ENCODE peak calls at places on chromosomes 12 and 14, in seven cellular contexts. Y is IMR-90, F is cardiac muscle cell, O is neuronal stem cell, V is psoas muscle, K is upper lobe of right lung, N is left ventricle myocardium inferior. Q is an unnamed sample. For H3K36me3 and H3K4me1, the result is how much of the 10 kb centered on the place peaks cover.

GRCh38 chr12:6872073-6873048 is 742 bp downstream of the SPSB2 start:
- DNase-seq in Y (peak), F (peak), O (peak), V (peak), K (peak), N (peak), Q (peak)

GRCh38 chr14:100149789-100150611 is 9.4 kb downstream of the DEGS2 start:
- DNase-seq in Y (no peak), F (no peak), O (no peak), V (no peak), K (no peak), N (no peak), Q (no peak)

GRCh38 chr14:89455412-89455811 is 38.4 kb upstream of the FOXN3 start:
- DNase-seq in Y (no peak), F (peak), O (no peak), V (no peak), K (no peak), N (no peak), Q (no peak)

GRCh38 chr12:118055865-118056773 is 4.9 kb downstream of the WSB2 start:
- DNase-seq in Y (peak), F (no peak), O (no peak), V (no peak), K (no peak), N (no peak), Q (no peak)

GRCh38 chr12:42673535-42673934 is 84.0 kb upstream of the PRICKLE1 start:
- DNase-seq in Y (no peak), F (no peak), O (no peak), V (no peak), K (no peak), N (no peak), Q (no peak)

GRCh38 chr12:120352117-120352516 is 16.8 kb downstream of the MSI1 start:
- DNase-seq in Y (peak), F (no peak), O (no peak), V (no peak), K (no peak), N (no peak), Q (peak)

GRCh38 chr12:89345830-89346740 is 6.2 kb downstream of the DUSP6 start:
- DNase-seq in Y (peak), F (peak), O (peak), V (peak), K (peak), N (peak), Q (peak)

GRCh38 chr12:62640910-62641448 is 174.4 kb downstream of the MON2 start:
- DNase-seq in Y (peak), F (no peak), O (no peak), V (no peak), K (no peak), N (no peak), Q (no peak)

GRCh38 chr12:13000935-13001724 is 1.1 kb upstream of the HEBP1 start:
- DNase-seq in Y (peak), F (peak), O (peak), V (peak), K (peak), N (peak), Q (peak)

GRCh38 chr12:16482726-16483125 is 123.2 kb downstream of the LMO3 start:
- DNase-seq in Y (peak), F (no peak), O (no peak), V (no peak), K (no peak), N (no peak), Q (no peak)

GRCh38 chr14:35384386-35385041 is 20.0 kb downstream of the NFKBIA start:
- DNase-seq in Y (peak), F (no peak), O (no peak), V (peak), K (no peak), N (peak), Q (no peak)

GRCh38 chr12:90102957-90103652 is 394.5 kb upstream of the ATP2B1 start:
- DNase-seq in Y (peak), F (peak), O (no peak), V (no peak), K (no peak), N (no peak), Q (peak)

GRCh38 chr14:99274346-99275221 is 2.6 kb upstream of the BCL11B start:
- DNase-seq in Y (peak), F (peak), O (peak), V (peak), K (no peak), N (peak), Q (peak)

GRCh38 chr14:103121161-103121845 is 2.0 kb upstream of the TNFAIP2 start:
- DNase-seq in Y (no peak), F (no peak), O (no peak), V (peak), K (peak), N (peak), Q (no peak)

GRCh38 chr14:73879027-73879426 is 7.6 kb upstream of the ZNF410 start:
- DNase-seq in Y (peak), F (no peak), O (no peak), V (no peak), K (no peak), N (no peak), Q (no peak)

GRCh38 chr14:71130491-71131179 is 223.4 kb downstream of the PCNX1 start:
- DNase-seq in Y (peak), F (no peak), O (no peak), V (no peak), K (no peak), N (no peak), Q (peak)

GRCh38 chr14:37116933-37117844 is 55.2 kb downstream of the SLC25A21 start:
- DNase-seq in Y (peak), F (no peak), O (no peak), V (no peak), K (no peak), N (no peak), Q (peak)

GRCh38 chr12:130978785-130979184 is 25.1 kb downstream of the ADGRD1 start:
- DNase-seq in Y (no peak), F (no peak), O (no peak), V (no peak), K (peak), N (peak), Q (no peak)

GRCh38 chr12:12943589-12944260 is 8.2 kb downstream of the GPRC5D start:
- DNase-seq in Y (peak), F (no peak), O (no peak), V (no peak), K (no peak), N (no peak), Q (no peak)

GRCh38 chr12:113161415-113162016 is 12.0 kb downstream of the CFAP73 start:
- DNase-seq in Y (no peak), F (peak), O (peak), V (no peak), K (no peak), N (no peak), Q (no peak)

GRCh38 chr12:93753838-93754429 is 76.8 kb downstream of the CRADD start:
- DNase-seq in Y (no peak), F (no peak), O (no peak), V (no peak), K (no peak), N (no peak), Q (no peak)

DNA sequence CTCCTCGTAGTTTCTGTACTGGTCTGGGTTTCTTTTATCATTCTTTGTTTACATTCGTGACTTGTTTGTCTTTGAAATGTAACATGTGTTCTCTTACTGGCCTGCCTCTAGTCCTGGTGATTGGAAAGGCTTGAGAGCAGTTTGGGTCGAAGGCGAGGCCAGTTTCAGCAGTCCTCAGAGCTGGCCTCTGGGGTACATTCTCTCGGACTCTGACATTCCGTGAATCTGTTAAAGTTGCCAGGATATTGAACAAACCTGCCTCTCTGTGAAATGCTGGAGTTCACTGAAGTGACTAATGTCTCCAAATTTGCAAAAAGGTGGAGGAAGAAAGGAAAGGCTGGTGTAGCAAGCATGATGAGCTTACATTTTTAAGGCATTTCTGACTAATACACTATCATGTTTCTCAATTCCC is 1.5 kb downstream of the PLEKHA5 start:
- DNase-seq in Y (peak), F (peak), O (peak), V (no peak), K (no peak), N (no peak), Q (peak)
- H3K36me3 ChIP-seq in Y (under half), F (under half), O (under half), V (under half), K (under half), N (under half), Q (under half)

GRCh38 chr12:27535318-27535717 is 11.3 kb downstream of the PPFIBP1 start:
- DNase-seq in Y (no peak), F (no peak), O (no peak), V (no peak), K (no peak), N (no peak), Q (no peak)
- H3K4me1 ChIP-seq in Y (under half), F (under half), O (under half), V (under half), K (under half), N (half or more), Q (under half)

GRCh38 chr12:105031061-105031807 is 45.1 kb downstream of the NOPCHAP1 start:
- DNase-seq in Y (no peak), F (no peak), O (no peak), V (no peak), K (no peak), N (no peak), Q (no peak)
- H3K36me3 ChIP-seq in Y (under half), F (under half), O (under half), V (under half), K (under half), N (under half), Q (under half)

GRCh38 chr14:92461891-92462290 is 51.7 kb upstream of the RIN3 start:
- DNase-seq in Y (no peak), F (no peak), O (no peak), V (no peak), K (no peak), N (no peak), Q (no peak)
- H3K4me1 ChIP-seq in Y (under half), F (under half), O (under half), V (under half), K (under half), N (under half), Q (under half)

GRCh38 chr14:22492601-22493000 is 96.4 kb downstream of the DAD1 start:
- DNase-seq in Y (no peak), F (no peak), O (no peak), V (no peak), K (no peak), N (no peak), Q (no peak)

GRCh38 chr14:22493143-22493542 is 95.9 kb downstream of the DAD1 start:
- DNase-seq in Y (no peak), F (no peak), O (no peak), V (no peak), K (no peak), N (no peak), Q (no peak)

GRCh38 chr14:22494486-22495135 is 94.4 kb downstream of the DAD1 start:
- DNase-seq in Y (no peak), F (no peak), O (no peak), V (no peak), K (no peak), N (no peak), Q (no peak)

GRCh38 chr14:22491683-22492483 is 97.1 kb downstream of the DAD1 start:
- DNase-seq in Y (no peak), F (no peak), O (no peak), V (no peak), K (no peak), N (no peak), Q (no peak)

DNA sequence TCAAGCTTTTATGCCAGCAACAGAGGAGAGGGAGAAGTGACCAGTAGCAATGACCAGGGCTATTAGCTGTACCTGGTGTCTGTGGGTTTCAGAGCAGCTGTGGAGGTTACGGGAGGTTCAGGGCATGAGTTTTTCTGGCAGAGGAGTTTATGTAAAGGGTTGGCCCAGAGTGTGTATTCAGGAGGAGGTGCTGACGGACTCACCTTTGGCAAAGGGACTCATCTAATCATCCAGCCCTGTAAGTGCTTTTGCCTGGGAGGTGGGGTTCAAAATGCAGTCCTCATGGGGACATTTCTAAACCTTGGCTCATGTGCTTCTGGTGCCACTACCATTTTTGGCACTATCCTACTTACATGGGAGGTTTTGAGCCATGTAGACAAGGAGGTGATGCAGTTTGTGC is 95.3 kb downstream of the DAD1 start:
- DNase-seq in Y (no peak), F (no peak), O (no peak), V (no peak), K (no peak), N (no peak), Q (no peak)
- H3K36me3 ChIP-seq in Y (under half), F (under half), O (under half), V (under half), K (under half), N (under half), Q (under half)